ENCODE peak calls at places on chromosome 22, in nine cellular contexts. One of them, this sample, is unnamed.
A peak's percentile ranks its signal among the peaks of the same experiment; 100 is the strongest.

GRCh38 chr22:47034905-47035419 is 272.5 kb downstream of the TBC1D22A start:
- DNase-seq in left ventricle myocardium inferior: no peak
- DNase-seq in psoas muscle: no peak
- DNase-seq in lower lobe of right lung: peak; percentile 30
- DNase-seq in aorta: peak; percentile 52
- DNase-seq in right atrium auricular region: no peak
- DNase-seq in Panc1: no peak
- DNase-seq in cardiac muscle cell: no peak
- DNase-seq in right lobe of liver: peak; percentile 8
- DNase-seq in this sample: no peak

GRCh38 chr22:35383679-35384071 is 2.8 kb downstream of the HMOX1 start:
- DNase-seq in left ventricle myocardium inferior: no peak
- DNase-seq in psoas muscle: no peak
- DNase-seq in lower lobe of right lung: no peak
- DNase-seq in aorta: no peak
- DNase-seq in right atrium auricular region: no peak
- DNase-seq in Panc1: no peak
- DNase-seq in cardiac muscle cell: no peak
- DNase-seq in right lobe of liver: no peak
- DNase-seq in this sample: no peak

GRCh38 chr22:45120931-45121330 is 42.8 kb upstream of the NUP50 start:
- DNase-seq in left ventricle myocardium inferior: no peak
- DNase-seq in psoas muscle: no peak
- DNase-seq in lower lobe of right lung: no peak
- DNase-seq in aorta: no peak
- DNase-seq in right atrium auricular region: no peak
- DNase-seq in Panc1: no peak
- DNase-seq in cardiac muscle cell: no peak
- DNase-seq in right lobe of liver: no peak
- DNase-seq in this sample: no peak

GRCh38 chr22:43956383-43956782 is 1.1 kb downstream of the SAMM50 start:
- DNase-seq in left ventricle myocardium inferior: no peak
- DNase-seq in psoas muscle: no peak
- DNase-seq in lower lobe of right lung: no peak
- DNase-seq in aorta: no peak
- DNase-seq in right atrium auricular region: no peak
- DNase-seq in Panc1: no peak
- DNase-seq in cardiac muscle cell: no peak
- DNase-seq in right lobe of liver: no peak
- DNase-seq in this sample: no peak

GRCh38 chr22:48663297-48663696 is 1164.4 kb downstream of the BRD1 start:
- DNase-seq in left ventricle myocardium inferior: no peak
- DNase-seq in psoas muscle: no peak
- DNase-seq in lower lobe of right lung: no peak
- DNase-seq in aorta: no peak
- DNase-seq in right atrium auricular region: no peak
- DNase-seq in Panc1: no peak
- DNase-seq in cardiac muscle cell: no peak
- DNase-seq in right lobe of liver: no peak
- DNase-seq in this sample: no peak

GRCh38 chr22:22520020-22520656 is at the start of gene ZNF280A:
- DNase-seq in left ventricle myocardium inferior: no peak
- DNase-seq in psoas muscle: no peak
- DNase-seq in lower lobe of right lung: no peak
- DNase-seq in aorta: no peak
- DNase-seq in right atrium auricular region: no peak
- DNase-seq in Panc1: no peak
- DNase-seq in cardiac muscle cell: no peak
- DNase-seq in right lobe of liver: no peak
- DNase-seq in this sample: no peak

GRCh38 chr22:24985824-24986214 is 33.3 kb downstream of the KIAA1671 start:
- DNase-seq in left ventricle myocardium inferior: no peak
- DNase-seq in psoas muscle: no peak
- DNase-seq in lower lobe of right lung: no peak
- DNase-seq in aorta: no peak
- DNase-seq in right atrium auricular region: peak; percentile 80
- DNase-seq in Panc1: no peak
- DNase-seq in cardiac muscle cell: no peak
- DNase-seq in right lobe of liver: peak; percentile 38
- DNase-seq in this sample: no peak

GRCh38 chr22:19567383-19568009 is 43.3 kb upstream of the CLDN5 start:
- DNase-seq in left ventricle myocardium inferior: no peak
- DNase-seq in psoas muscle: no peak
- DNase-seq in lower lobe of right lung: no peak
- DNase-seq in aorta: no peak
- DNase-seq in right atrium auricular region: no peak
- DNase-seq in Panc1: no peak
- DNase-seq in cardiac muscle cell: no peak
- DNase-seq in right lobe of liver: no peak
- DNase-seq in this sample: no peak

GRCh38 chr22:23565288-23565941 is 14.7 kb downstream of the IGLL1 start:
- DNase-seq in left ventricle myocardium inferior: no peak
- DNase-seq in psoas muscle: no peak
- DNase-seq in lower lobe of right lung: no peak
- DNase-seq in aorta: peak; percentile 62
- DNase-seq in right atrium auricular region: no peak
- DNase-seq in Panc1: no peak
- DNase-seq in cardiac muscle cell: peak; percentile 64
- DNase-seq in right lobe of liver: peak; percentile 38
- DNase-seq in this sample: no peak

GRCh38 chr22:50057868-50058311 is at the start of gene TTLL8:
- DNase-seq in left ventricle myocardium inferior: no peak
- DNase-seq in psoas muscle: no peak
- DNase-seq in lower lobe of right lung: no peak
- DNase-seq in aorta: no peak
- DNase-seq in right atrium auricular region: no peak
- DNase-seq in Panc1: no peak
- DNase-seq in cardiac muscle cell: no peak
- DNase-seq in right lobe of liver: no peak
- DNase-seq in this sample: no peak
- H3K27ac ChIP-seq in left ventricle myocardium inferior: no peak within 1 kb of the TSS
- H3K27ac ChIP-seq in psoas muscle: no peak within 1 kb of the TSS
- H3K27ac ChIP-seq in lower lobe of right lung: no peak within 1 kb of the TSS
- H3K27ac ChIP-seq in aorta: no peak within 1 kb of the TSS
- H3K27ac ChIP-seq in right atrium auricular region: no peak within 1 kb of the TSS
- H3K27ac ChIP-seq in Panc1: no peak within 1 kb of the TSS
- H3K27ac ChIP-seq in cardiac muscle cell: no peak within 1 kb of the TSS
- H3K27ac ChIP-seq in right lobe of liver: no peak within 1 kb of the TSS
- H3K27ac ChIP-seq in this sample: no peak within 1 kb of the TSS

GRCh38 chr22:27206747-27207133 is 549.4 kb downstream of the MIAT start:
- DNase-seq in left ventricle myocardium inferior: no peak
- DNase-seq in psoas muscle: no peak
- DNase-seq in lower lobe of right lung: no peak
- DNase-seq in aorta: no peak
- DNase-seq in right atrium auricular region: no peak
- DNase-seq in Panc1: no peak
- DNase-seq in cardiac muscle cell: no peak
- DNase-seq in right lobe of liver: no peak
- DNase-seq in this sample: no peak

GRCh38 chr22:27203276-27203660 is 545.9 kb downstream of the MIAT start:
- DNase-seq in left ventricle myocardium inferior: no peak
- DNase-seq in psoas muscle: no peak
- DNase-seq in lower lobe of right lung: no peak
- DNase-seq in aorta: no peak
- DNase-seq in right atrium auricular region: no peak
- DNase-seq in Panc1: no peak
- DNase-seq in cardiac muscle cell: no peak
- DNase-seq in right lobe of liver: no peak
- DNase-seq in this sample: no peak

GRCh38 chr22:27206001-27206746 is 548.8 kb downstream of the MIAT start:
- DNase-seq in left ventricle myocardium inferior: no peak
- DNase-seq in psoas muscle: no peak
- DNase-seq in lower lobe of right lung: no peak
- DNase-seq in aorta: no peak
- DNase-seq in right atrium auricular region: no peak
- DNase-seq in Panc1: no peak
- DNase-seq in cardiac muscle cell: no peak
- DNase-seq in right lobe of liver: no peak
- DNase-seq in this sample: no peak

GRCh38 chr22:27204817-27205216 is 547.4 kb downstream of the MIAT start:
- DNase-seq in left ventricle myocardium inferior: no peak
- DNase-seq in psoas muscle: no peak
- DNase-seq in lower lobe of right lung: no peak
- DNase-seq in aorta: no peak
- DNase-seq in right atrium auricular region: no peak
- DNase-seq in Panc1: no peak
- DNase-seq in cardiac muscle cell: no peak
- DNase-seq in right lobe of liver: no peak
- DNase-seq in this sample: no peak

DNA sequence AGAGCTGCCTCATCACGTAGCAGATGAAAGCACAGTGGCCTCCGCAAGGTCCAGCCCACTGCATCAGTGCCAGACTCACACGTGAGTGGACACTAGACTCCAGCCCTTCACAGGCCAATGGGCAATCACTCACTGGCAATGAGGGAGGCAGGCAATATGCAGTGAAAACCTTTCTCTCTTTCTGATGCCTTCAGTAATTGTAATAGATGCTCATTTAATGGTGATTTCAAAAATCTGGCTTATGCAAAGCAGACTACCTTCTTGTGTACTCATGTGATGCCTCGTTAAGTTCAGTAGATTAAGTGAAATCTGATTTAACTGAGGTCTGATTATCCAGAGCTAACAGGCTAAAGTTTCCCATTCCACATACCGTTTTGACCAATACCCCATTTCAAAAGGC is 546.9 kb downstream of the MIAT start:
- DNase-seq in left ventricle myocardium inferior: no peak
- DNase-seq in psoas muscle: no peak
- DNase-seq in lower lobe of right lung: no peak
- DNase-seq in aorta: no peak
- DNase-seq in right atrium auricular region: no peak
- DNase-seq in Panc1: no peak
- DNase-seq in cardiac muscle cell: no peak
- DNase-seq in right lobe of liver: no peak
- DNase-seq in this sample: no peak
- H3K4me3 ChIP-seq in left ventricle myocardium inferior: no peak overlapping the region
- H3K4me3 ChIP-seq in psoas muscle: no peak overlapping the region
- H3K4me3 ChIP-seq in lower lobe of right lung: no peak overlapping the region
- H3K4me3 ChIP-seq in aorta: no peak overlapping the region
- H3K4me3 ChIP-seq in right atrium auricular region: no peak overlapping the region
- H3K4me3 ChIP-seq in Panc1: no peak overlapping the region
- H3K4me3 ChIP-seq in cardiac muscle cell: no peak overlapping the region
- H3K4me3 ChIP-seq in right lobe of liver: no peak overlapping the region
- H3K4me3 ChIP-seq in this sample: no peak overlapping the region

DNA sequence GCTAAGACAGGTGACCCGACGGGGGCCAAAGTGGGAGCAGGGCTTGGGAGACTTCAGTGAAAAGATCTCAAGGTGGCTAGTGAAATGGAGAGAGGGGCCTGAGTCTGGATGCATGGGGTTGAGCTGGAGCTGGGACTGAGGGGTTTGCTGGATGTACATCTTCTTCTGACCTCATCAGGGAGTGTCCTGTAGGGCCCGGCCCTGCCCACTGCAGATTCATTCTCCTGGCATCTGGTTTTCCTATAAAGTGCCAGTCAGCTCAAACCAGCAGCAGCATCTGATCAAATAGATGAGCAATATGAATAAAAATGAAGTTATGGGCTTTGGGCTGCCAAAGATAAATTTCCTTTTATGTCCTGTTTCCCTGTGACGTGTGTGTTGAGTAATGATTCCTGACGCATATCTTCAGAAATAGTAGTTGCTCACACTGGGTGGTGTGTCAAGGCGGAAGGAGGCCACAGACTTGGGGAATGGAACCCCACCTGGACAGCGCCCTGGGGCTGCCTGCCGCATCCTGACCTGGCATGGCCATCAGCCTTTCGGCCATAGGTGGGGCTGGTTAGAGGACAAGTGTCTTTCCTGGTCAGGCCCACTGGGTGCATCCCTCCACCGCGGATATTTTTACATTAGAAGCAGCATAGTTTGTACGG is 135.4 kb downstream of the OSBP2 start:
- DNase-seq in left ventricle myocardium inferior: no peak
- DNase-seq in psoas muscle: no peak
- DNase-seq in lower lobe of right lung: no peak
- DNase-seq in aorta: no peak
- DNase-seq in right atrium auricular region: no peak
- DNase-seq in Panc1: peak; percentile 32
- DNase-seq in cardiac muscle cell: no peak
- DNase-seq in right lobe of liver: no peak
- DNase-seq in this sample: peak; percentile 68
- H3K27ac ChIP-seq in left ventricle myocardium inferior: peak overlapping the region; percentile 30
- H3K27ac ChIP-seq in psoas muscle: no peak overlapping the region
- H3K27ac ChIP-seq in lower lobe of right lung: no peak overlapping the region
- H3K27ac ChIP-seq in aorta: no peak overlapping the region
- H3K27ac ChIP-seq in right atrium auricular region: no peak overlapping the region
- H3K27ac ChIP-seq in Panc1: no peak overlapping the region
- H3K27ac ChIP-seq in cardiac muscle cell: no peak overlapping the region
- H3K27ac ChIP-seq in right lobe of liver: no peak overlapping the region
- H3K27ac ChIP-seq in this sample: peak overlapping the region; percentile 91

GRCh38 chr22:38886333-38886732 is 14.3 kb upstream of the CBX6 start:
- DNase-seq in left ventricle myocardium inferior: no peak
- DNase-seq in psoas muscle: no peak
- DNase-seq in lower lobe of right lung: no peak
- DNase-seq in aorta: no peak
- DNase-seq in right atrium auricular region: no peak
- DNase-seq in Panc1: no peak
- DNase-seq in cardiac muscle cell: no peak
- DNase-seq in right lobe of liver: no peak
- DNase-seq in this sample: no peak
- H3K4me3 ChIP-seq in left ventricle myocardium inferior: no peak overlapping the region
- H3K4me3 ChIP-seq in psoas muscle: no peak overlapping the region
- H3K4me3 ChIP-seq in lower lobe of right lung: no peak overlapping the region
- H3K4me3 ChIP-seq in aorta: no peak overlapping the region
- H3K4me3 ChIP-seq in right atrium auricular region: no peak overlapping the region
- H3K4me3 ChIP-seq in Panc1: no peak overlapping the region
- H3K4me3 ChIP-seq in cardiac muscle cell: no peak overlapping the region
- H3K4me3 ChIP-seq in right lobe of liver: no peak overlapping the region
- H3K4me3 ChIP-seq in this sample: no peak overlapping the region

GRCh38 chr22:40491990-40492631 is 121.7 kb downstream of the SGSM3 start:
- DNase-seq in left ventricle myocardium inferior: no peak
- DNase-seq in psoas muscle: no peak
- DNase-seq in lower lobe of right lung: no peak
- DNase-seq in aorta: no peak
- DNase-seq in right atrium auricular region: no peak
- DNase-seq in Panc1: no peak
- DNase-seq in cardiac muscle cell: peak; percentile 60
- DNase-seq in right lobe of liver: no peak
- DNase-seq in this sample: no peak
- H3K27ac ChIP-seq in left ventricle myocardium inferior: peak overlapping the region; percentile 87
- H3K27ac ChIP-seq in psoas muscle: peak overlapping the region; percentile 78
- H3K27ac ChIP-seq in lower lobe of right lung: peak overlapping the region; percentile 60
- H3K27ac ChIP-seq in aorta: no peak overlapping the region
- H3K27ac ChIP-seq in right atrium auricular region: peak overlapping the region; percentile 78
- H3K27ac ChIP-seq in Panc1: peak overlapping the region; percentile 78
- H3K27ac ChIP-seq in cardiac muscle cell: peak overlapping the region; percentile 69
- H3K27ac ChIP-seq in right lobe of liver: no peak overlapping the region
- H3K27ac ChIP-seq in this sample: no peak overlapping the region